ENCODE peak calls at places on chromosomes 7 and 10, in six cellular contexts. T is suprapubic skin, B is heart right ventricle, O is RWPE2, I is A673, K is lower lobe of right lung. C is an unnamed sample. For H3K4me1, the result is how much of the 10 kb centered on the place peaks cover.

GRCh38 chr7:112994666-112995065 is 92.0 kb downstream of the GPR85 start:
- DNase-seq in T (no peak), B (no peak), O (no peak), I (no peak), K (no peak), C (no peak)

GRCh38 chr10:101879456-101880189 is 36.0 kb upstream of the KCNIP2 start:
- DNase-seq in T (no peak), B (no peak), O (no peak), I (no peak), K (no peak), C (no peak)

GRCh38 chr7:147308539-147308938 is 1191.9 kb downstream of the CNTNAP2 start:
- DNase-seq in T (no peak), B (no peak), O (no peak), I (no peak), K (no peak), C (peak)

GRCh38 chr7:104106106-104106505 is 101.7 kb downstream of the ORC5 start:
- DNase-seq in T (no peak), B (no peak), O (no peak), I (peak), K (no peak), C (peak)

GRCh38 chr10:23611308-23611631 is 172.4 kb downstream of the OTUD1 start:
- DNase-seq in T (no peak), B (no peak), O (no peak), I (no peak), K (no peak), C (no peak)

GRCh38 chr7:85023066-85023687 is 163.7 kb downstream of the SEMA3D start:
- DNase-seq in T (no peak), B (peak), O (no peak), I (peak), K (no peak), C (peak)

GRCh38 chr7:145729701-145730100 is 386.9 kb upstream of the CNTNAP2 start:
- DNase-seq in T (no peak), B (no peak), O (no peak), I (no peak), K (no peak), C (no peak)

GRCh38 chr10:132057191-132057681 is 8.5 kb upstream of the JAKMIP3 start:
- DNase-seq in T (no peak), B (no peak), O (no peak), I (no peak), K (no peak), C (no peak)

GRCh38 chr7:38215734-38216670 is 38.0 kb downstream of the STARD3NL start:
- DNase-seq in T (peak), B (peak), O (no peak), I (peak), K (peak), C (peak)

GRCh38 chr7:106623846-106624245 is 37.1 kb downstream of the CCDC71L start:
- DNase-seq in T (no peak), B (no peak), O (no peak), I (no peak), K (no peak), C (no peak)

GRCh38 chr10:91032614-91033248 is 111.8 kb upstream of the ANKRD1 start:
- DNase-seq in T (no peak), B (peak), O (no peak), I (no peak), K (no peak), C (peak)

GRCh38 chr7:125030756-125031387 is 101.2 kb upstream of the POT1 start:
- DNase-seq in T (no peak), B (no peak), O (no peak), I (no peak), K (no peak), C (no peak)

GRCh38 chr7:125032943-125033342 is 103.3 kb upstream of the POT1 start:
- DNase-seq in T (no peak), B (no peak), O (no peak), I (no peak), K (no peak), C (no peak)

GRCh38 chr7:125033506-125033905 is 103.9 kb upstream of the POT1 start:
- DNase-seq in T (no peak), B (no peak), O (no peak), I (no peak), K (no peak), C (no peak)
- TF ChIP-seq CTCF in T (no peak), B (no peak), O (no peak), I (no peak), K (no peak), C (no peak)

GRCh38 chr7:68700414-68700813 is 897.9 kb upstream of the AUTS2 start:
- DNase-seq in T (no peak), B (no peak), O (no peak), I (no peak), K (no peak), C (no peak)
- H3K4me1 ChIP-seq in T (under half), B (under half), O (under half), I (under half), K (under half), C (under half)

GRCh38 chr7:16431646-16432424 is 10.5 kb upstream of the CRPPA start:
- DNase-seq in T (no peak), B (peak), O (no peak), I (peak), K (no peak), C (peak)
- TF ChIP-seq CTCF in T (peak), B (peak), O (peak), I (peak), K (peak), C (peak)

GRCh38 chr7:45978010-45978681 is 57.1 kb upstream of the IGFBP3 start:
- DNase-seq in T (no peak), B (no peak), O (peak), I (peak), K (no peak), C (peak)
- H3K4me1 ChIP-seq in T (under half), B (under half), O (under half), I (under half), K (under half), C (under half)

GRCh38 chr10:123026266-123026665 is 17.5 kb downstream of the ACADSB start:
- DNase-seq in T (no peak), B (no peak), O (no peak), I (no peak), K (no peak), C (no peak)
- TF ChIP-seq CTCF in T (no peak), B (no peak), O (no peak), I (no peak), K (no peak), C (no peak)

GRCh38 chr7:130936202-130936931 is 202.4 kb upstream of the KLF14 start:
- DNase-seq in T (no peak), B (no peak), O (no peak), I (no peak), K (no peak), C (no peak)
- H3K4me1 ChIP-seq in T (under half), B (under half), O (under half), I (half or more), K (under half), C (under half)

GRCh38 chr7:110105840-110106239 is 985.1 kb upstream of the LRRN3 start:
- DNase-seq in T (no peak), B (no peak), O (no peak), I (no peak), K (no peak), C (no peak)

DNA sequence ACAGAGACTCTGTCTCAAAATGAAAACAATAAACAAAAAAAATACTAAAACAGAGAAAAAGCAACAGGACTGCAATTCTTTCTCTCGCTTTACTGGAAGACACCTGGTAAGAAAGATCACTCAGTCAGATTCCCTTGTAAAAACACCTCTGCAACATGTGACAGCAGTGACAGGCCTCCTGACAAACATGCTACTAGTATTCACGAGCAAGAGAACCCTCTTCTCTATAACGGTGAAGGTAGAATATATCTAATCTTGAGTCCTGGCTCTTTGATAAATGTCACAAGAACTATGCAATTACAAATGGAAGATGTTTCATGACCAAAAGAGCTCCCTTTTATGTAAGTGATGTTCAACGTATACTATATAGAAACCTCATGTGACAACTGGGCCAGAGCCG is 986.7 kb upstream of the LRRN3 start:
- DNase-seq in T (no peak), B (no peak), O (no peak), I (no peak), K (no peak), C (no peak)
- TF ChIP-seq CTCF in T (no peak), B (no peak), O (no peak), I (no peak), K (no peak), C (no peak)

GRCh38 chr7:101882595-101883564 is 65.5 kb downstream of the CUX1 start:
- DNase-seq in T (peak), B (peak), O (peak), I (peak), K (peak), C (peak)
- H3K4me1 ChIP-seq in T (under half), B (half or more), O (under half), I (under half), K (half or more), C (under half)